ENCODE peak calls at places on chromosomes 16 and 17, in four cellular contexts. I is ovary, S is AML-193, Y is Caki2. C is an unnamed sample.

GRCh38 chr16:81841709-81842108 is 62.6 kb downstream of the PLCG2 start:
- DNase-seq in I (no peak), S (no peak), Y (no peak), C (no peak)

GRCh38 chr17:50330151-50330753 is 15.7 kb upstream of the XYLT2 start:
- DNase-seq in I (no peak), S (no peak), Y (no peak), C (no peak)

GRCh38 chr17:12736526-12736925 is 52.8 kb upstream of the ARHGAP44 start:
- DNase-seq in I (no peak), S (no peak), Y (no peak), C (no peak)

GRCh38 chr17:74271281-74271680 is 2.8 kb upstream of the DNAI2 start:
- DNase-seq in I (no peak), S (no peak), Y (no peak), C (no peak)

GRCh38 chr17:5558815-5559785 is 25.2 kb downstream of the NLRP1 start:
- DNase-seq in I (no peak), S (no peak), Y (no peak), C (no peak)

GRCh38 chr16:9077001-9077809 is 14.2 kb upstream of the HAPSTR1 start:
- DNase-seq in I (no peak), S (peak; percentile 46), Y (peak; percentile 95), C (peak; percentile 37)

GRCh38 chr17:32152130-32152529 is 9.8 kb downstream of the RHOT1 start:
- DNase-seq in I (peak; percentile 43), S (peak; percentile 89), Y (no peak), C (peak; percentile 87)

GRCh38 chr17:31677036-31677435 is 182.0 kb downstream of the COPRS start:
- DNase-seq in I (no peak), S (no peak), Y (no peak), C (no peak)

GRCh38 chr17:80289631-80290030 is 29.0 kb downstream of the RNF213 start:
- DNase-seq in I (no peak), S (no peak), Y (no peak), C (peak; percentile 58)

GRCh38 chr17:33686171-33686570 is 393.1 kb upstream of the ASIC2 start:
- DNase-seq in I (no peak), S (peak; percentile 27), Y (no peak), C (no peak)

GRCh38 chr16:50704245-50704644 is 10.8 kb downstream of the NOD2 start:
- DNase-seq in I (no peak), S (no peak), Y (no peak), C (no peak)

GRCh38 chr17:81713004-81713555 is 996 bp downstream of the SLC25A10 start:
- DNase-seq in I (no peak), S (no peak), Y (no peak), C (no peak)

GRCh38 chr16:1426734-1427451 is 4.0 kb upstream of the PERCC1 start:
- DNase-seq in I (no peak), S (no peak), Y (no peak), C (no peak)